ENCODE peak calls at places on chromosomes 7 and 10, in five cellular contexts. Y is hepatocyte, F is ELR, C is mucosa of gallbladder, Q is osteocyte. B is an unnamed sample.

GRCh38 chr10:79413196-79413595 is 32.2 kb downstream of the ZCCHC24 start:
- DNase-seq in F (peak; percentile 84), Y (no peak), Q (no peak), C (no peak), B (no peak)

GRCh38 chr7:116810267-116811116 is 51.9 kb upstream of the CAPZA2 start:
- DNase-seq in Y (peak; percentile 50), F (peak; percentile 50), Q (no peak), C (no peak), B (no peak)

GRCh38 chr7:92765725-92766124 is 70.6 kb downstream of the CDK6 start:
- DNase-seq in C (peak; percentile 12), Y (peak; percentile 51), F (peak; percentile 90), Q (no peak), B (peak; percentile 76)

GRCh38 chr10:76350583-76350982 is 919.2 kb downstream of the LRMDA start:
- DNase-seq in Y (no peak), F (peak; percentile 13), C (no peak), Q (no peak), B (peak; percentile 48)

GRCh38 chr7:27154369-27154768 is 2.0 kb upstream of the HOXA3 start:
- DNase-seq in F (no peak), Y (no peak), C (no peak), Q (no peak), B (no peak)

GRCh38 chr10:133421336-133422222 is 2.8 kb downstream of the SPRN start:
- DNase-seq in C (no peak), F (no peak), Q (peak; percentile 78), Y (peak; percentile 5), B (no peak)

GRCh38 chr10:24513155-24513554 is 210.5 kb downstream of the ARHGAP21 start:
- DNase-seq in Y (peak; percentile 26), F (peak; percentile 53), Q (no peak), C (peak; percentile 21), B (peak; percentile 49)

GRCh38 chr7:55690-56248 is 136.6 kb upstream of the FAM20C start:
- DNase-seq in Y (no peak), Q (peak; percentile 56), C (no peak), F (peak; percentile 22), B (no peak)

GRCh38 chr10:79081353-79082034 is 12.7 kb downstream of the ZMIZ1 start:
- DNase-seq in Y (peak; percentile 41), C (no peak), F (peak; percentile 90), Q (no peak), B (peak; percentile 86)

GRCh38 chr7:94374231-94374630 is 20.5 kb upstream of the COL1A2 start:
- DNase-seq in Q (peak; percentile 93), Y (peak; percentile 84), F (peak; percentile 79), C (peak; percentile 84), B (peak; percentile 96)

GRCh38 chr10:132255489-132256344 is 52.0 kb downstream of the STK32C start:
- DNase-seq in Y (no peak), Q (no peak), C (no peak), F (no peak), B (no peak)

GRCh38 chr10:31154996-31155395 is 123.3 kb upstream of the ZNF438 start:
- DNase-seq in F (no peak), Y (no peak), Q (no peak), C (no peak), B (no peak)

GRCh38 chr10:35089641-35090161 is 440 bp downstream of the CUL2 start:
- DNase-seq in Y (peak; percentile 23), C (no peak), F (peak; percentile 32), Q (no peak), B (peak; percentile 9)

GRCh38 chr7:25995216-25995615 is 156.8 kb upstream of the NFE2L3 start:
- DNase-seq in Q (no peak), C (no peak), Y (no peak), F (no peak), B (no peak)

GRCh38 chr10:103765981-103766380 is 89.4 kb downstream of the SH3PXD2A start:
- DNase-seq in C (peak; percentile 37), Y (no peak), Q (no peak), F (peak; percentile 48), B (peak; percentile 23)

GRCh38 chr10:13823046-13823711 is 236.4 kb downstream of the PRPF18 start:
- DNase-seq in Y (no peak), F (no peak), Q (no peak), C (no peak), B (no peak)

GRCh38 chr10:70052462-70053211 is at the start of gene MACROH2A2:
- DNase-seq in Q (peak; percentile 91), Y (peak; percentile 85), C (peak; percentile 59), F (peak; percentile 42), B (peak; percentile 72)

B was measured in astrocyte of the spinal cord.